ENCODE peak calls at places on chromosomes 6 and 20, in four cellular contexts. N, R, D and S are unnamed samples.

GRCh38 chr6:3592371-3592941 is 135.6 kb upstream of the SLC22A23 start:
- DNase-seq in N (no peak), R (peak; percentile 80), D (no peak), S (peak; percentile 98)

GRCh38 chr20:7094438-7094997 is 327.0 kb downstream of the BMP2 start:
- DNase-seq in N (peak; percentile 66), R (peak; percentile 22), D (peak; percentile 26), S (no peak)

GRCh38 chr20:20699144-20699543 is 13.3 kb downstream of the RALGAPA2 start:
- DNase-seq in N (no peak), R (no peak), D (no peak), S (no peak)

GRCh38 chr6:157665172-157665571 is 157.9 kb upstream of the SNX9 start:
- DNase-seq in N (no peak), R (no peak), D (no peak), S (no peak)

GRCh38 chr20:50580016-50580747 is 70.0 kb downstream of the PTPN1 start:
- DNase-seq in N (peak; percentile 69), R (peak; percentile 73), D (peak; percentile 51), S (peak; percentile 27)

GRCh38 chr20:11001767-11002540 is 328.2 kb upstream of the JAG1 start:
- DNase-seq in N (peak; percentile 47), R (peak; percentile 68), D (no peak), S (peak; percentile 28)

GRCh38 chr20:4916991-4917881 is 84.1 kb downstream of the SLC23A2 start:
- DNase-seq in N (no peak), R (peak; percentile 18), D (no peak), S (no peak)

GRCh38 chr6:143733500-143733899 is 55.7 kb downstream of the PHACTR2 start:
- DNase-seq in N (no peak), R (no peak), D (no peak), S (no peak)

GRCh38 chr6:71452709-71453108 is 164.1 kb downstream of the OGFRL1 start:
- DNase-seq in N (no peak), R (no peak), D (no peak), S (no peak)

GRCh38 chr6:105137388-105137787 is 42.4 kb downstream of the POPDC3 start:
- DNase-seq in N (no peak), R (peak; percentile 40), D (no peak), S (peak; percentile 20)
- H4K8ac ChIP-seq in N (no peak overlapping the region), R (peak overlapping the region; percentile 63), D (peak overlapping the region; percentile 48), S (peak overlapping the region; percentile 46)

GRCh38 chr6:7108196-7108963 is 619 bp downstream of the RREB1 start:
- DNase-seq in N (peak; percentile 75), R (peak; percentile 70), D (peak; percentile 35), S (peak; percentile 87)
- H4K8ac ChIP-seq in N (peak overlapping the region; percentile 87), R (peak overlapping the region; percentile 88), D (no peak overlapping the region), S (peak overlapping the region; percentile 96)

GRCh38 chr6:83479389-83479788 is 32.9 kb upstream of the PRSS35 start:
- DNase-seq in N (no peak), R (no peak), D (no peak), S (no peak)
- H4K8ac ChIP-seq in N (no peak overlapping the region), R (no peak overlapping the region), D (no peak overlapping the region), S (no peak overlapping the region)

GRCh38 chr6:31827286-31828079 is at the start of gene HSPA1B:
- DNase-seq in N (peak; percentile 100), R (peak; percentile 100), D (peak; percentile 99), S (peak; percentile 100)

GRCh38 chr6:31829633-31830492 is 2.3 kb downstream of the HSPA1B start:
- DNase-seq in N (no peak), R (peak; percentile 74), D (peak; percentile 33), S (no peak)

GRCh38 chr6:31825553-31825952 is 2.0 kb upstream of the HSPA1B start:
- DNase-seq in N (no peak), R (peak; percentile 32), D (no peak), S (no peak)

GRCh38 chr6:31822038-31822821 is 5.3 kb upstream of the HSPA1B start:
- DNase-seq in N (peak; percentile 92), R (peak; percentile 89), D (peak; percentile 42), S (peak; percentile 68)

GRCh38 chr6:31826793-31827285 is 699 bp upstream of the HSPA1B start:
- DNase-seq in N (no peak), R (no peak), D (no peak), S (no peak)
- H4K8ac ChIP-seq in N (no peak overlapping the region), R (peak overlapping the region; percentile 91), D (no peak overlapping the region), S (peak overlapping the region; percentile 60)

GRCh38 chr20:2174067-2174466 is 72.4 kb downstream of the STK35 start:
- DNase-seq in N (no peak), R (no peak), D (no peak), S (no peak)

GRCh38 chr20:2179233-2179580 is 77.6 kb downstream of the STK35 start:
- DNase-seq in N (no peak), R (no peak), D (no peak), S (no peak)

GRCh38 chr20:2173186-2173585 is 71.6 kb downstream of the STK35 start:
- DNase-seq in N (no peak), R (no peak), D (no peak), S (no peak)

GRCh38 chr20:2179957-2180356 is 78.3 kb downstream of the STK35 start:
- DNase-seq in N (no peak), R (no peak), D (no peak), S (no peak)

DNA sequence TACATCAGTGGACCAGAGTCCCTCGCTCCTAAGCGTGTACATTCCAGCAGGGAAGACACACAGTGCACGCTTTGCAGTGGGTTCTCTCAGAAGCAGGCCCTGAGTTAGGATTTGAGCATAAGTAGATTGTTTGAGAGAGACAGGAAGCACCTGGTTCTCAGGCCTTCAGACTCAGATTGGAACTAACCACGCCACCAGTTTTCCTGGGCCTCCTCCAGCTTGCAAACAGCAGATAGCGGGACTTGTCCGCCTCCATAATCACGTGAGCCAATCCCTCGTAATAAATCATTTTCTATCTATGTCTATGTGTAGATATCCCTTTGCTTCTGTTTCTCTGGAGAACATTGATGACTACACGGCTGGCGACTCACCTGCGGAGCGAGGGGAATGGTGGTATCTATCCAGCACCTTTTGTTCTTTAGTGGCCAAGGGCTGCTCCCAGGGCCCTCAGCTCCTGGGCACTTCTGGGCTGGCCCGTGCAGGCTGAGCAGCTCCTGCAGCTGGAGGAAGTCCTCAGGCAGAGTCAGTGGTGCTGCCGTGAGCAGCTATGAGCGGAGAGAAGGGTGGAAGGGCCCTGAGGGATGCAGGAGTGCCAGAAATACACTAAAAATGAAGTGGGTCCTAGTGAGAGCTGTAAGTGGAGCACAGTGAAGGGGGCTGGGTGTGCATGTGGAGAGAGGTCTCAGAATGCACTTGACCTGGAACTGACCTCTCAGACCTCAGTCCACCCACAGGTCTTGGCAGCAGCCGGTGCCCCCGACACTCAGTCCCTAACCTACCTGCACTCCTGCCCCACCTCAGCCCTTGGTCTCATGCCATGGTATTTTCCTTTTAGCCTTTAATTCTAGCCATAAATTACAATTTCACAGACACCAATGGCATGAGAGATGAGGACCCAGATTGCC is 77.0 kb downstream of the STK35 start:
- DNase-seq in N (no peak), R (no peak), D (no peak), S (no peak)
- H4K8ac ChIP-seq in N (no peak overlapping the region), R (no peak overlapping the region), D (no peak overlapping the region), S (no peak overlapping the region)

GRCh38 chr6:170110201-170111140 is 180.4 kb downstream of the DLL1 start:
- DNase-seq in N (no peak), R (no peak), D (no peak), S (no peak)
- H4K8ac ChIP-seq in N (no peak overlapping the region), R (no peak overlapping the region), D (no peak overlapping the region), S (no peak overlapping the region)

DNA sequence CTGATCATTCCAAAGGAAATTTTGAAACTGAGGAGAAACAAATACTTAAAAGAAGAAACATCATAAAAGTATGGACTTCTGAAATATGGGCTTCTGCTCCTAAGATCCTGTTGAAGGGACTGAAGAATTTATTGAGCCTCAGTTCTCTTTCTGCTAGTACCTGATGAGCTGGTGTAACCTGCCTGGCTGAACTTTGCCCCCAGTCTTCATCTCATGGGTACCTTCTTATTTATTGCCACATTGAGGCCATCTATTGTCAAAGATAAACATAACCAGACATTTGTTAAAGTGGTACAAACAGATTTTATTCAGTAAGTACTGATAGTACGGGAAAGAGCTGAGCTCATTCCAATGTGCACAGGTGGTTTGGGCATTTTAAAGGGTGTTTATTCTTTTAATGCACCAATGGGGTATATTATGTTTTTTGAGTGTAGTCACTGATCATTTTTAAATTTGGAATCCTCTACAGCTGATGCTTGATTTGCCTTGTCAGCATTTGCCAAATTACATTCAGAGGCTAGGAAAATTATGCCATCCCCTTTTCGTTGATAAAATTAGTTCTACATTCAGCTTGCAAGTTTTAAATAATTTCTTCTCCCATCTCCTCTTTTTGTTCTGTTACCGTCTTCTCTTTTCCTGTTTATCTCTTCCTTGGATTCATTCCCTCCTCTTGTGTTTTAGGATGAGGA is 118.2 kb downstream of the PRIM2 start:
- DNase-seq in N (no peak), R (no peak), D (no peak), S (no peak)
- H4K8ac ChIP-seq in N (no peak overlapping the region), R (no peak overlapping the region), D (no peak overlapping the region), S (no peak overlapping the region)

DNA sequence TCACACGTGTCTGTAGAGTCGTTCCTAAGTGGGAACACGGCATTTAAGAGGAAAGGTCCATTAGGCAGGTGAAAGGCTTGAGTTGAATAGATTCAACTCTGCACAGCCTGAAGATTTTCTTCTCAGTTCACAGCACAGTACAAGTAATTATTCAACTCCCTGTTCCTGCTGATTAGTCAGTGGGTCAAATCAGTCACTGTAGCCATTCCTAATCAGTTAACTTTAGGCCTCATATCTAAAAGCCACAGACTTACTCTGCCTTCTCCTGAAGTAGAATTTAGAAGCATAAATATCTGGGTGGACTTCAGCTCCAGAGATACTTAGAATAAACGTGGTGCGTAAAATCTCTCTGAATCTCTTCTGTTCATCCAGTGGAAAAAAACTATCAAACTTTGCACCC is 872.4 kb downstream of the C6orf118 start:
- DNase-seq in N (no peak), R (no peak), D (no peak), S (no peak)
- H4K8ac ChIP-seq in N (no peak overlapping the region), R (no peak overlapping the region), D (no peak overlapping the region), S (no peak overlapping the region)

GRCh38 chr6:5085638-5086293 is 625 bp downstream of the PPP1R3G start:
- DNase-seq in N (peak; percentile 74), R (peak; percentile 70), D (peak; percentile 49), S (peak; percentile 25)
- H4K8ac ChIP-seq in N (no peak overlapping the region), R (peak overlapping the region; percentile 76), D (no peak overlapping the region), S (peak overlapping the region; percentile 15)

GRCh38 chr6:51093899-51094665 is 275.4 kb downstream of the TFAP2B start:
- DNase-seq in N (no peak), R (no peak), D (no peak), S (no peak)

GRCh38 chr6:51090343-51090742 is 271.7 kb downstream of the TFAP2B start:
- DNase-seq in N (no peak), R (no peak), D (no peak), S (no peak)
- H4K8ac ChIP-seq in N (no peak overlapping the region), R (no peak overlapping the region), D (no peak overlapping the region), S (no peak overlapping the region)